ENCODE peak calls at places on chromosomes 3 and 15, in eight cellular contexts. W, A, V, Z, L, R, K and G are unnamed samples.

GRCh38 chr15:96626936-96627577 is 296.6 kb downstream of the NR2F2 start:
- ATAC-seq in W (no peak), A (no peak), V (no peak), Z (no peak), L (no peak), R (no peak), K (no peak), G (peak; percentile 46)

GRCh38 chr3:187735837-187736236 is 9.4 kb downstream of the BCL6 start:
- ATAC-seq in W (no peak), A (no peak), V (peak; percentile 24), Z (no peak), L (no peak), R (no peak), K (no peak), G (no peak)

GRCh38 chr15:47795864-47796263 is 78.6 kb downstream of the SEMA6D start:
- ATAC-seq in W (no peak), A (no peak), V (no peak), Z (no peak), L (no peak), R (no peak), K (no peak), G (no peak)

GRCh38 chr3:104526901-104527401 is 839.8 kb upstream of the ALCAM start:
- ATAC-seq in W (no peak), A (peak; percentile 86), V (no peak), Z (no peak), L (no peak), R (no peak), K (no peak), G (no peak)

GRCh38 chr3:188037965-188038581 is 115.9 kb upstream of the LPP start:
- ATAC-seq in W (no peak), A (no peak), V (no peak), Z (no peak), L (peak; percentile 33), R (no peak), K (no peak), G (no peak)

GRCh38 chr3:131658771-131659170 is 156.0 kb upstream of the MRPL3 start:
- ATAC-seq in W (no peak), A (no peak), V (no peak), Z (no peak), L (no peak), R (no peak), K (no peak), G (no peak)

GRCh38 chr15:80673561-80674244 is 21.4 kb upstream of the ABHD17C start:
- ATAC-seq in W (no peak), A (peak; percentile 78), V (no peak), Z (no peak), L (no peak), R (peak; percentile 64), K (no peak), G (no peak)

GRCh38 chr3:48945856-48946549 is 27.4 kb downstream of the ARIH2 start:
- ATAC-seq in W (no peak), A (no peak), V (no peak), Z (no peak), L (no peak), R (no peak), K (no peak), G (no peak)

GRCh38 chr3:98259707-98260106 is 4.3 kb upstream of the OR5H6 start:
- ATAC-seq in W (no peak), A (peak; percentile 82), V (no peak), Z (no peak), L (peak; percentile 84), R (peak; percentile 70), K (no peak), G (no peak)

GRCh38 chr3:65928110-65928509 is 110.6 kb downstream of the MAGI1 start:
- ATAC-seq in W (no peak), A (no peak), V (no peak), Z (peak; percentile 64), L (no peak), R (no peak), K (no peak), G (no peak)

GRCh38 chr3:34361921-34362320 is 563.5 kb downstream of the PDCD6IP start:
- ATAC-seq in W (no peak), A (peak; percentile 97), V (peak; percentile 27), Z (peak; percentile 15), L (no peak), R (no peak), K (peak; percentile 66), G (peak; percentile 51)

GRCh38 chr15:86743283-86743903 is 663.7 kb downstream of the AGBL1 start:
- ATAC-seq in W (no peak), A (no peak), V (no peak), Z (no peak), L (no peak), R (peak; percentile 89), K (no peak), G (no peak)

GRCh38 chr3:4524423-4524769 is 31.2 kb downstream of the ITPR1 start:
- ATAC-seq in W (no peak), A (no peak), V (no peak), Z (no peak), L (no peak), R (no peak), K (no peak), G (peak; percentile 22)

GRCh38 chr3:187318819-187319616 is 27.5 kb upstream of the MASP1 start:
- ATAC-seq in W (peak; percentile 57), A (peak; percentile 70), V (no peak), Z (peak; percentile 73), L (peak; percentile 69), R (peak; percentile 82), K (peak; percentile 88), G (peak; percentile 22)

GRCh38 chr15:82943176-82943575 is 9.3 kb downstream of the HOMER2 start:
- ATAC-seq in W (no peak), A (no peak), V (peak; percentile 76), Z (peak; percentile 41), L (peak; percentile 60), R (peak; percentile 82), K (no peak), G (no peak)

GRCh38 chr3:160400631-160401150 is 1.2 kb downstream of the SMC4 start:
- ATAC-seq in W (no peak), A (peak; percentile 27), V (no peak), Z (peak; percentile 36), L (no peak), R (peak; percentile 32), K (peak; percentile 15), G (no peak)

GRCh38 chr3:15420871-15421270 is 6.5 kb downstream of the METTL6 start:
- ATAC-seq in W (no peak), A (no peak), V (no peak), Z (no peak), L (no peak), R (no peak), K (no peak), G (no peak)

GRCh38 chr3:64150527-64151238 is 74.6 kb downstream of the PRICKLE2 start:
- ATAC-seq in W (peak; percentile 93), A (no peak), V (no peak), Z (peak; percentile 97), L (no peak), R (peak; percentile 98), K (peak; percentile 86), G (peak; percentile 66)
- TF ChIP-seq POLR2A in W (no peak), A (no peak), V (no peak), Z (peak; percentile 11), L (no peak), R (no peak), K (no peak), G (no peak)

GRCh38 chr3:169787791-169788190 is 14.6 kb downstream of the MYNN start:
- ATAC-seq in W (no peak), A (no peak), V (no peak), Z (no peak), L (no peak), R (no peak), K (no peak), G (no peak)

GRCh38 chr3:169787120-169787519 is 13.9 kb downstream of the MYNN start:
- ATAC-seq in W (no peak), A (no peak), V (no peak), Z (no peak), L (no peak), R (no peak), K (no peak), G (no peak)

GRCh38 chr3:169792359-169792758 is 19.2 kb downstream of the MYNN start:
- ATAC-seq in W (no peak), A (no peak), V (no peak), Z (no peak), L (no peak), R (no peak), K (no peak), G (no peak)

GRCh38 chr3:169790687-169791429 is 17.7 kb downstream of the MYNN start:
- ATAC-seq in W (no peak), A (no peak), V (no peak), Z (no peak), L (no peak), R (no peak), K (no peak), G (no peak)
- TF ChIP-seq POLR2A in W (no peak), A (no peak), V (no peak), Z (no peak), L (no peak), R (no peak), K (no peak), G (no peak)

DNA sequence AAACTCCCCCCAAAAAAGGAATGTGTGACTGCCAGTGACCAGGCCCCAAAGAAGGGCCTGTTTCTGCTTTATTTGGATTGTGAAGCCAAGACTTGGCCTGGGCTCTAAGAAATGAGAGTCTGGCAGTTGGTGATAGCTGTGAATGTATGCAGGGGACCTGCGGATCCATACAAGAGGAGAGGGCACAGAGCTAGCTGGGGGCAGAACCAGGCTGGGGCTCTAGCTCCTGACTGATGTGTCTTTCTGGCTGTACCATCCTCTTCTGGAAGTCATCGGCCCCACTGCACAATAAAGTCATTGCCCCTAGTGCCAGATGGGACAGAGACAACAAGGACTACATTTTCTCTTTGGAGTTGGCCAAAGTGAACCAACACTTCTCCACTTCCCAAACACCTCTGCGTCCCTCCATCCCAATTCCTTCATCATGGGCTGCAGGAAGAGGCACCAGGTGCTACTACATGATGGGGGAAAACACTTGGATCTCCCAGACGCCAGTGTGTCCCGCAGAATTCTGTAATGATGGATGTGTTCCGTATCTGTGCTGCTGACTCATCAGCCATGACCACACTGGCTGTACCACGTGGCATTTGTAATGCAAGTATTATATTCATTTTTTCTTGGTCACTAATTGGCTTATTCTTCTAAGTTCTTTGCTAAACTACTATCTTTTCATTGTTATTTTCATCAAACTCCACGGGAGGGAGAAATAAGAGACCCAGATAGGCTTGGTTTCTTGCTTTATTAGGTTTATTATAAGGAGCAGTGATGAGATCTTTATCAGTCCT is 1.7 kb upstream of the PLA2G4F start:
- ATAC-seq in W (no peak), A (no peak), V (peak; percentile 57), Z (no peak), L (no peak), R (no peak), K (no peak), G (no peak)
- TF ChIP-seq POLR2A in W (no peak), A (peak; percentile 14), V (no peak), Z (no peak), L (no peak), R (no peak), K (no peak), G (no peak)

DNA sequence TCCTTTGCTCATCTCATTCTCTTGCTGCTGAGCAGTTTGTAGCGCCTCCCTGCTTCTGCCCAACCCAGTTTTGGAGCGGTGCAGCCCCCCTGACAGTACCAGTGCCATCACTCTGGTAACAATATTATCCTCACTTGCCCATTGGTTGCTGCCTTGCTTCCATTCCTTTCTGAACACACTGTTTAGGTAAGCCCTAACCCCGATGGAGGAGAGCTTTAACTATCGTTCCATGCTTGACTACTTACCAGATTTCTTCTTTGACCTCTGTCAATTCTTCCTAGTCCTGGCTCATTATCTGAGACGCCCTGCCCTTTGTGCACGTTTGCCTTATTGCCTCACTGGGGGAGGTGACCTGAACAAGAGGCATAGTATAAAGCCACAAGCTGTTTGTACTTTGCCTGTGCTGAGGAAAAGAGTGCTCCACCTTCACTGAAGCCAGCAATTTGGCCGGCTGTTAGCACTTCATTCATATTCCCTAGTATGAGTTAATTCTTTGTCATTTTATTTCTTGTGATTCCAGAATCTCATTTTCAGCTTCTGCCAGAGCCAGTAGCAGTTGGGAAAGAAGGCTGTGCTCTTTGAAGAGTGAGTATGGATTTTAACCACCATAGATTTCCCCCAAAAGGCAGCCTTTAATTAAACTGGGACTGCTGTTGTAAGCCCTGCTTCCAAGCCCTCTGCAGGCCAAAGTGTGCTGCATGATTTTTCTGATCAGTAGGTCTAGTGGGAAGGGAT is 11.9 kb downstream of the ABHD6 start:
- ATAC-seq in W (no peak), A (peak; percentile 89), V (no peak), Z (no peak), L (no peak), R (peak; percentile 59), K (peak; percentile 35), G (peak; percentile 19)
- TF ChIP-seq POLR2A in W (no peak), A (no peak), V (no peak), Z (no peak), L (no peak), R (no peak), K (no peak), G (no peak)